ENCODE peak calls at places on chromosomes 4 and X, in nine cellular contexts. One of them, this sample, is unnamed. For H3K4me1, the result is how much of the 10 kb centered on the place peaks cover.

GRCh38 chr4:123816970-123817688 is 420.5 kb downstream of the SPRY1 start:
- DNase-seq in neural progenitor cell: no peak
- DNase-seq in astrocyte: no peak
- DNase-seq in H1: no peak
- DNase-seq in GM23248: peak
- DNase-seq in fibroblast of lung: no peak
- DNase-seq in HCT116: no peak
- DNase-seq in GM12878: no peak
- DNase-seq in MM.1S: no peak
- DNase-seq in this sample: no peak

GRCh38 chr4:13921805-13922204 is 294.3 kb upstream of the BOD1L1 start:
- DNase-seq in neural progenitor cell: no peak
- DNase-seq in astrocyte: peak
- DNase-seq in H1: no peak
- DNase-seq in GM23248: peak
- DNase-seq in fibroblast of lung: peak
- DNase-seq in HCT116: no peak
- DNase-seq in GM12878: no peak
- DNase-seq in MM.1S: peak
- DNase-seq in this sample: no peak

GRCh38 chr4:87843936-87844335 is 11.2 kb downstream of the MEPE start:
- DNase-seq in neural progenitor cell: no peak
- DNase-seq in astrocyte: peak
- DNase-seq in H1: no peak
- DNase-seq in GM23248: peak
- DNase-seq in fibroblast of lung: peak
- DNase-seq in HCT116: no peak
- DNase-seq in GM12878: no peak
- DNase-seq in MM.1S: peak
- DNase-seq in this sample: no peak

GRCh38 chr4:76074468-76074867 is at the start of gene ART3:
- DNase-seq in neural progenitor cell: no peak
- DNase-seq in astrocyte: no peak
- DNase-seq in H1: no peak
- DNase-seq in GM23248: no peak
- DNase-seq in fibroblast of lung: no peak
- DNase-seq in HCT116: no peak
- DNase-seq in GM12878: no peak
- DNase-seq in MM.1S: no peak
- DNase-seq in this sample: no peak

GRCh38 chrX:20189171-20189570 is 47.5 kb upstream of the EIF1AX start:
- DNase-seq in neural progenitor cell: no peak
- DNase-seq in astrocyte: no peak
- DNase-seq in H1: no peak
- DNase-seq in GM23248: no peak
- DNase-seq in fibroblast of lung: no peak
- DNase-seq in HCT116: no peak
- DNase-seq in GM12878: no peak
- DNase-seq in MM.1S: no peak
- DNase-seq in this sample: no peak

GRCh38 chr4:100286601-100287000 is 96.3 kb upstream of the DDIT4L start:
- DNase-seq in neural progenitor cell: peak
- DNase-seq in astrocyte: no peak
- DNase-seq in H1: no peak
- DNase-seq in GM23248: no peak
- DNase-seq in fibroblast of lung: no peak
- DNase-seq in HCT116: no peak
- DNase-seq in GM12878: no peak
- DNase-seq in MM.1S: no peak
- DNase-seq in this sample: no peak

GRCh38 chrX:115564243-115564642 is 3.3 kb downstream of the PLS3 start:
- DNase-seq in neural progenitor cell: no peak
- DNase-seq in astrocyte: peak
- DNase-seq in H1: no peak
- DNase-seq in GM23248: peak
- DNase-seq in fibroblast of lung: no peak
- DNase-seq in HCT116: no peak
- DNase-seq in GM12878: no peak
- DNase-seq in MM.1S: no peak
- DNase-seq in this sample: no peak

GRCh38 chrX:4379071-4379470 is 665.6 kb upstream of the PRKX start:
- DNase-seq in neural progenitor cell: no peak
- DNase-seq in astrocyte: no peak
- DNase-seq in H1: no peak
- DNase-seq in GM23248: no peak
- DNase-seq in fibroblast of lung: no peak
- DNase-seq in HCT116: no peak
- DNase-seq in GM12878: no peak
- DNase-seq in MM.1S: no peak
- DNase-seq in this sample: peak

GRCh38 chrX:140141444-140142029 is 176.2 kb upstream of the CXorf66 start:
- DNase-seq in neural progenitor cell: peak
- DNase-seq in astrocyte: no peak
- DNase-seq in H1: peak
- DNase-seq in GM23248: peak
- DNase-seq in fibroblast of lung: peak
- DNase-seq in HCT116: peak
- DNase-seq in GM12878: peak
- DNase-seq in MM.1S: peak
- DNase-seq in this sample: no peak

GRCh38 chrX:17488036-17488435 is 113.0 kb downstream of the NHS start:
- DNase-seq in neural progenitor cell: no peak
- DNase-seq in astrocyte: peak
- DNase-seq in H1: no peak
- DNase-seq in GM23248: peak
- DNase-seq in fibroblast of lung: no peak
- DNase-seq in HCT116: no peak
- DNase-seq in GM12878: no peak
- DNase-seq in MM.1S: no peak
- DNase-seq in this sample: no peak

GRCh38 chr4:181593703-181594102 is 649.5 kb upstream of the TENM3 start:
- DNase-seq in neural progenitor cell: no peak
- DNase-seq in astrocyte: no peak
- DNase-seq in H1: no peak
- DNase-seq in GM23248: no peak
- DNase-seq in fibroblast of lung: no peak
- DNase-seq in HCT116: no peak
- DNase-seq in GM12878: no peak
- DNase-seq in MM.1S: no peak
- DNase-seq in this sample: no peak

GRCh38 chr4:118224239-118224829 is 128.5 kb downstream of the PRSS12 start:
- DNase-seq in neural progenitor cell: peak
- DNase-seq in astrocyte: peak
- DNase-seq in H1: no peak
- DNase-seq in GM23248: peak
- DNase-seq in fibroblast of lung: peak
- DNase-seq in HCT116: peak
- DNase-seq in GM12878: no peak
- DNase-seq in MM.1S: peak
- DNase-seq in this sample: peak

GRCh38 chr4:118226611-118227010 is 126.2 kb downstream of the PRSS12 start:
- DNase-seq in neural progenitor cell: no peak
- DNase-seq in astrocyte: no peak
- DNase-seq in H1: no peak
- DNase-seq in GM23248: no peak
- DNase-seq in fibroblast of lung: no peak
- DNase-seq in HCT116: no peak
- DNase-seq in GM12878: no peak
- DNase-seq in MM.1S: no peak
- DNase-seq in this sample: no peak

GRCh38 chr4:118225521-118225920 is 127.3 kb downstream of the PRSS12 start:
- DNase-seq in neural progenitor cell: no peak
- DNase-seq in astrocyte: no peak
- DNase-seq in H1: no peak
- DNase-seq in GM23248: no peak
- DNase-seq in fibroblast of lung: no peak
- DNase-seq in HCT116: no peak
- DNase-seq in GM12878: no peak
- DNase-seq in MM.1S: no peak
- DNase-seq in this sample: no peak

GRCh38 chr4:118215826-118216225 is 137.0 kb downstream of the PRSS12 start:
- DNase-seq in neural progenitor cell: no peak
- DNase-seq in astrocyte: no peak
- DNase-seq in H1: no peak
- DNase-seq in GM23248: no peak
- DNase-seq in fibroblast of lung: no peak
- DNase-seq in HCT116: no peak
- DNase-seq in GM12878: no peak
- DNase-seq in MM.1S: no peak
- DNase-seq in this sample: no peak

DNA sequence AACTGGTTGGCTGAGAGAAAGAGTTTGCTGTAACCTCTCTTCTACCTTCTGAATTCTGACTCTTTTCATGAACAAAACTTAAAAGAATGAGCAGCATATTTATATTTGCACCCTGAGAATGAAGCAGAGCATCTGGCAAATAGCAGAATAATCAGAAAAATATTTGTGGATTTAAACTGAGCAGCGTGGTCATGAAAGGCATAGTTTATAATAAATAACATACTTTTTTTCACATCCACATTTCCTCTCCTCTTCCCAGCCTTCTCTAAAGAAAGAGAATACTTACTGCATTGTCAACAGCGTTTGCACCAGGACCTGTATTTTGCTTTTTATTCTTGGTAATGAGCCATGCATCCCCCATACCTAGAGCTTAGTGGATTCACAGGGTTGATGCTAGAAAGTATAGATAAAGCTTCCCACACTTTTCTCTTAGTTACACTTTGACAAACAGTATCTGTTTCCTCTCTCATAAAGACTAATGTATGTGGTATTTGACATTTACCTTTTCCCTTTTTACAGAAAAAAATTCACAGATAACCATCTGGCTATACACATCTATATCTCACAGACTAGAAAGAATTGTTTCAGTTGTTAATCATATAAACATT is 131.5 kb downstream of the PRSS12 start:
- DNase-seq in neural progenitor cell: no peak
- DNase-seq in astrocyte: no peak
- DNase-seq in H1: no peak
- DNase-seq in GM23248: no peak
- DNase-seq in fibroblast of lung: peak
- DNase-seq in HCT116: no peak
- DNase-seq in GM12878: no peak
- DNase-seq in MM.1S: no peak
- DNase-seq in this sample: no peak
- H3K9ac ChIP-seq in neural progenitor cell: no peak
- H3K9ac ChIP-seq in astrocyte: no peak
- H3K9ac ChIP-seq in H1: no peak
- H3K9ac ChIP-seq in GM23248: no peak
- H3K9ac ChIP-seq in fibroblast of lung: no peak
- H3K9ac ChIP-seq in HCT116: no peak
- H3K9ac ChIP-seq in GM12878: no peak
- H3K9ac ChIP-seq in MM.1S: no peak
- H3K9ac ChIP-seq in this sample: no peak

GRCh38 chrX:36577006-36577405 is 431.2 kb upstream of the FAM47C start:
- DNase-seq in neural progenitor cell: no peak
- DNase-seq in astrocyte: no peak
- DNase-seq in H1: no peak
- DNase-seq in GM23248: no peak
- DNase-seq in fibroblast of lung: no peak
- DNase-seq in HCT116: no peak
- DNase-seq in GM12878: no peak
- DNase-seq in MM.1S: no peak
- DNase-seq in this sample: no peak
- TF ChIP-seq EZH2 in neural progenitor cell: no peak
- TF ChIP-seq EZH2 in astrocyte: no peak
- TF ChIP-seq EZH2 in H1: no peak
- TF ChIP-seq EZH2 in GM23248: no peak
- TF ChIP-seq EZH2 in fibroblast of lung: no peak
- TF ChIP-seq EZH2 in HCT116: no peak
- TF ChIP-seq EZH2 in GM12878: no peak
- TF ChIP-seq EZH2 in MM.1S: no peak
- TF ChIP-seq EZH2 in this sample: no peak

DNA sequence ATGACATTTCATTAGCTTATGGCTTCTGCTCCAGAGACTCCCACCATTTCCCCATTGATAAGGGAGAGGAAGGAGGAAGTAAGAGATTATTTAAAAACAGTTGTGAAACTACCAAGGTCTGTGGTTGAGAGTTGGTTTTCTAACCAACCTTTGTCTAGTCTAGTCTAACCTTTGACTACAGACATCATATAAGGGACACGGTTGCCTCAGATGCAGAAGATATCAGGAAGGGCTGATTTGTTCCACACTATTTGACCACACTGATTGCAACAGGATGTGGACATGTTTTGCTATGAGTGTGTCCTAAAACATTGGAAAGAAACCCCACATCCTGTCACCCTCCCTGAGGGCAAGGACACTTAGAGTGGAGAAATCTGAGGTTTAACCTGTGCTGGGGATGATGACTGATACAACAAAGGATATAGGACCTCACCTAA is 53.0 kb downstream of the COQ2 start:
- DNase-seq in neural progenitor cell: no peak
- DNase-seq in astrocyte: no peak
- DNase-seq in H1: no peak
- DNase-seq in GM23248: peak
- DNase-seq in fibroblast of lung: no peak
- DNase-seq in HCT116: no peak
- DNase-seq in GM12878: peak
- DNase-seq in MM.1S: peak
- DNase-seq in this sample: no peak
- H3K4me1 ChIP-seq in neural progenitor cell: under half
- H3K4me1 ChIP-seq in astrocyte: under half
- H3K4me1 ChIP-seq in H1: under half
- H3K4me1 ChIP-seq in GM23248: under half
- H3K4me1 ChIP-seq in fibroblast of lung: under half
- H3K4me1 ChIP-seq in HCT116: under half
- H3K4me1 ChIP-seq in GM12878: under half
- H3K4me1 ChIP-seq in MM.1S: under half
- H3K4me1 ChIP-seq in this sample: under half

GRCh38 chrX:2373615-2374014 is 127.2 kb downstream of the DHRSX start:
- DNase-seq in neural progenitor cell: no peak
- DNase-seq in astrocyte: no peak
- DNase-seq in H1: no peak
- DNase-seq in GM23248: no peak
- DNase-seq in fibroblast of lung: no peak
- DNase-seq in HCT116: no peak
- DNase-seq in GM12878: no peak
- DNase-seq in MM.1S: no peak
- DNase-seq in this sample: no peak

GRCh38 chrX:2371026-2371778 is 129.6 kb downstream of the DHRSX start:
- DNase-seq in neural progenitor cell: no peak
- DNase-seq in astrocyte: peak
- DNase-seq in H1: no peak
- DNase-seq in GM23248: no peak
- DNase-seq in fibroblast of lung: peak
- DNase-seq in HCT116: no peak
- DNase-seq in GM12878: no peak
- DNase-seq in MM.1S: no peak
- DNase-seq in this sample: no peak

GRCh38 chrX:2374086-2374485 is 126.7 kb downstream of the DHRSX start:
- DNase-seq in neural progenitor cell: no peak
- DNase-seq in astrocyte: peak
- DNase-seq in H1: no peak
- DNase-seq in GM23248: peak
- DNase-seq in fibroblast of lung: peak
- DNase-seq in HCT116: no peak
- DNase-seq in GM12878: no peak
- DNase-seq in MM.1S: no peak
- DNase-seq in this sample: no peak

GRCh38 chrX:2376166-2376565 is 124.6 kb downstream of the DHRSX start:
- DNase-seq in neural progenitor cell: no peak
- DNase-seq in astrocyte: no peak
- DNase-seq in H1: no peak
- DNase-seq in GM23248: no peak
- DNase-seq in fibroblast of lung: no peak
- DNase-seq in HCT116: no peak
- DNase-seq in GM12878: no peak
- DNase-seq in MM.1S: no peak
- DNase-seq in this sample: no peak

GRCh38 chrX:2370436-2370835 is 130.3 kb downstream of the DHRSX start:
- DNase-seq in neural progenitor cell: no peak
- DNase-seq in astrocyte: peak
- DNase-seq in H1: no peak
- DNase-seq in GM23248: peak
- DNase-seq in fibroblast of lung: no peak
- DNase-seq in HCT116: no peak
- DNase-seq in GM12878: no peak
- DNase-seq in MM.1S: no peak
- DNase-seq in this sample: no peak
- H3K9ac ChIP-seq in neural progenitor cell: no peak
- H3K9ac ChIP-seq in astrocyte: no peak
- H3K9ac ChIP-seq in H1: no peak
- H3K9ac ChIP-seq in GM23248: no peak
- H3K9ac ChIP-seq in fibroblast of lung: no peak
- H3K9ac ChIP-seq in HCT116: no peak
- H3K9ac ChIP-seq in GM12878: no peak
- H3K9ac ChIP-seq in MM.1S: no peak
- H3K9ac ChIP-seq in this sample: no peak

This sample was measured in keratinocyte.